ENCODE peak calls at places on chromosomes 4 and X, in nine cellular contexts. One of them, this sample, is unnamed.

GRCh38 chr4:141427726-141428296 is 207.1 kb downstream of the ZNF330 start:
- DNase-seq in endothelial cell: no peak
- DNase-seq in activated CD4-positive, alpha-beta T cell treated with anti-CD3 and anti-CD28 coated beads, Interleukin-2, amount 50 U/mL, for 24 hours: no peak
- DNase-seq in cardiac fibroblast: no peak
- DNase-seq in NCI-H2171 treated with DMSO at 0.1 percent for 48 hours: no peak
- DNase-seq in hypothalamus: no peak
- DNase-seq in occipital lobe: no peak
- DNase-seq in HTR-8/SVneo: no peak
- DNase-seq in fibroblast of lung: no peak
- DNase-seq in this sample: no peak

GRCh38 chr4:142404191-142404611 is 441.9 kb downstream of the INPP4B start:
- DNase-seq in endothelial cell: no peak
- DNase-seq in activated CD4-positive, alpha-beta T cell treated with anti-CD3 and anti-CD28 coated beads, Interleukin-2, amount 50 U/mL, for 24 hours: no peak
- DNase-seq in cardiac fibroblast: peak
- DNase-seq in NCI-H2171 treated with DMSO at 0.1 percent for 48 hours: no peak
- DNase-seq in hypothalamus: no peak
- DNase-seq in occipital lobe: no peak
- DNase-seq in HTR-8/SVneo: peak
- DNase-seq in fibroblast of lung: peak
- DNase-seq in this sample: no peak

GRCh38 chr4:14149469-14150030 is 522.0 kb upstream of the BOD1L1 start:
- DNase-seq in endothelial cell: no peak
- DNase-seq in activated CD4-positive, alpha-beta T cell treated with anti-CD3 and anti-CD28 coated beads, Interleukin-2, amount 50 U/mL, for 24 hours: no peak
- DNase-seq in cardiac fibroblast: peak
- DNase-seq in NCI-H2171 treated with DMSO at 0.1 percent for 48 hours: no peak
- DNase-seq in hypothalamus: no peak
- DNase-seq in occipital lobe: no peak
- DNase-seq in HTR-8/SVneo: no peak
- DNase-seq in fibroblast of lung: peak
- DNase-seq in this sample: no peak

GRCh38 chrX:23981711-23982110 is 45.3 kb downstream of the KLHL15 start:
- DNase-seq in endothelial cell: no peak
- DNase-seq in activated CD4-positive, alpha-beta T cell treated with anti-CD3 and anti-CD28 coated beads, Interleukin-2, amount 50 U/mL, for 24 hours: no peak
- DNase-seq in cardiac fibroblast: no peak
- DNase-seq in NCI-H2171 treated with DMSO at 0.1 percent for 48 hours: peak
- DNase-seq in hypothalamus: no peak
- DNase-seq in occipital lobe: no peak
- DNase-seq in HTR-8/SVneo: no peak
- DNase-seq in fibroblast of lung: no peak
- DNase-seq in this sample: no peak

GRCh38 chrX:78066110-78066509 is 37.9 kb upstream of the PGK1 start:
- DNase-seq in endothelial cell: no peak
- DNase-seq in activated CD4-positive, alpha-beta T cell treated with anti-CD3 and anti-CD28 coated beads, Interleukin-2, amount 50 U/mL, for 24 hours: no peak
- DNase-seq in cardiac fibroblast: peak
- DNase-seq in NCI-H2171 treated with DMSO at 0.1 percent for 48 hours: no peak
- DNase-seq in hypothalamus: no peak
- DNase-seq in occipital lobe: no peak
- DNase-seq in HTR-8/SVneo: no peak
- DNase-seq in fibroblast of lung: peak
- DNase-seq in this sample: no peak

GRCh38 chr4:99811850-99812249 is 4.8 kb upstream of the DAPP1 start:
- DNase-seq in endothelial cell: peak
- DNase-seq in activated CD4-positive, alpha-beta T cell treated with anti-CD3 and anti-CD28 coated beads, Interleukin-2, amount 50 U/mL, for 24 hours: peak
- DNase-seq in cardiac fibroblast: peak
- DNase-seq in NCI-H2171 treated with DMSO at 0.1 percent for 48 hours: no peak
- DNase-seq in hypothalamus: no peak
- DNase-seq in occipital lobe: no peak
- DNase-seq in HTR-8/SVneo: peak
- DNase-seq in fibroblast of lung: peak
- DNase-seq in this sample: peak

GRCh38 chr4:130306566-130306965 is 1210.6 kb downstream of the C4orf33 start:
- DNase-seq in endothelial cell: peak
- DNase-seq in activated CD4-positive, alpha-beta T cell treated with anti-CD3 and anti-CD28 coated beads, Interleukin-2, amount 50 U/mL, for 24 hours: no peak
- DNase-seq in cardiac fibroblast: no peak
- DNase-seq in NCI-H2171 treated with DMSO at 0.1 percent for 48 hours: no peak
- DNase-seq in hypothalamus: no peak
- DNase-seq in occipital lobe: no peak
- DNase-seq in HTR-8/SVneo: no peak
- DNase-seq in fibroblast of lung: no peak
- DNase-seq in this sample: no peak

GRCh38 chr4:158891256-158891655 is 122.4 kb downstream of the FNIP2 start:
- DNase-seq in endothelial cell: no peak
- DNase-seq in activated CD4-positive, alpha-beta T cell treated with anti-CD3 and anti-CD28 coated beads, Interleukin-2, amount 50 U/mL, for 24 hours: no peak
- DNase-seq in cardiac fibroblast: no peak
- DNase-seq in NCI-H2171 treated with DMSO at 0.1 percent for 48 hours: no peak
- DNase-seq in hypothalamus: no peak
- DNase-seq in occipital lobe: no peak
- DNase-seq in HTR-8/SVneo: no peak
- DNase-seq in fibroblast of lung: no peak
- DNase-seq in this sample: no peak

GRCh38 chr4:169774466-169775445 is 17.0 kb upstream of the HPF1 start:
- DNase-seq in endothelial cell: peak
- DNase-seq in activated CD4-positive, alpha-beta T cell treated with anti-CD3 and anti-CD28 coated beads, Interleukin-2, amount 50 U/mL, for 24 hours: no peak
- DNase-seq in cardiac fibroblast: peak
- DNase-seq in NCI-H2171 treated with DMSO at 0.1 percent for 48 hours: no peak
- DNase-seq in hypothalamus: no peak
- DNase-seq in occipital lobe: no peak
- DNase-seq in HTR-8/SVneo: no peak
- DNase-seq in fibroblast of lung: peak
- DNase-seq in this sample: no peak

GRCh38 chrX:108420481-108420880 is 17.7 kb downstream of the COL4A6 start:
- DNase-seq in endothelial cell: no peak
- DNase-seq in activated CD4-positive, alpha-beta T cell treated with anti-CD3 and anti-CD28 coated beads, Interleukin-2, amount 50 U/mL, for 24 hours: no peak
- DNase-seq in cardiac fibroblast: no peak
- DNase-seq in NCI-H2171 treated with DMSO at 0.1 percent for 48 hours: no peak
- DNase-seq in hypothalamus: no peak
- DNase-seq in occipital lobe: no peak
- DNase-seq in HTR-8/SVneo: no peak
- DNase-seq in fibroblast of lung: no peak
- DNase-seq in this sample: no peak

GRCh38 chrX:46710927-46711623 is 47.8 kb downstream of the SLC9A7 start:
- DNase-seq in endothelial cell: no peak
- DNase-seq in activated CD4-positive, alpha-beta T cell treated with anti-CD3 and anti-CD28 coated beads, Interleukin-2, amount 50 U/mL, for 24 hours: no peak
- DNase-seq in cardiac fibroblast: no peak
- DNase-seq in NCI-H2171 treated with DMSO at 0.1 percent for 48 hours: peak
- DNase-seq in hypothalamus: no peak
- DNase-seq in occipital lobe: no peak
- DNase-seq in HTR-8/SVneo: no peak
- DNase-seq in fibroblast of lung: no peak
- DNase-seq in this sample: peak

GRCh38 chr4:144647095-144647959 is 1.4 kb downstream of the HHIP start:
- DNase-seq in endothelial cell: peak
- DNase-seq in activated CD4-positive, alpha-beta T cell treated with anti-CD3 and anti-CD28 coated beads, Interleukin-2, amount 50 U/mL, for 24 hours: no peak
- DNase-seq in cardiac fibroblast: peak
- DNase-seq in NCI-H2171 treated with DMSO at 0.1 percent for 48 hours: no peak
- DNase-seq in hypothalamus: peak
- DNase-seq in occipital lobe: no peak
- DNase-seq in HTR-8/SVneo: peak
- DNase-seq in fibroblast of lung: peak
- DNase-seq in this sample: no peak

GRCh38 chr4:110075083-110075738 is 123.2 kb downstream of the ELOVL6 start:
- DNase-seq in endothelial cell: no peak
- DNase-seq in activated CD4-positive, alpha-beta T cell treated with anti-CD3 and anti-CD28 coated beads, Interleukin-2, amount 50 U/mL, for 24 hours: no peak
- DNase-seq in cardiac fibroblast: no peak
- DNase-seq in NCI-H2171 treated with DMSO at 0.1 percent for 48 hours: no peak
- DNase-seq in hypothalamus: no peak
- DNase-seq in occipital lobe: no peak
- DNase-seq in HTR-8/SVneo: no peak
- DNase-seq in fibroblast of lung: no peak
- DNase-seq in this sample: no peak

GRCh38 chrX:7586126-7586525 is 256.8 kb upstream of the VCX start:
- DNase-seq in endothelial cell: peak
- DNase-seq in activated CD4-positive, alpha-beta T cell treated with anti-CD3 and anti-CD28 coated beads, Interleukin-2, amount 50 U/mL, for 24 hours: no peak
- DNase-seq in cardiac fibroblast: peak
- DNase-seq in NCI-H2171 treated with DMSO at 0.1 percent for 48 hours: peak
- DNase-seq in hypothalamus: no peak
- DNase-seq in occipital lobe: no peak
- DNase-seq in HTR-8/SVneo: peak
- DNase-seq in fibroblast of lung: peak
- DNase-seq in this sample: peak

GRCh38 chr4:65096630-65097029 is 573.7 kb downstream of the EPHA5 start:
- DNase-seq in endothelial cell: no peak
- DNase-seq in activated CD4-positive, alpha-beta T cell treated with anti-CD3 and anti-CD28 coated beads, Interleukin-2, amount 50 U/mL, for 24 hours: no peak
- DNase-seq in cardiac fibroblast: no peak
- DNase-seq in NCI-H2171 treated with DMSO at 0.1 percent for 48 hours: no peak
- DNase-seq in hypothalamus: no peak
- DNase-seq in occipital lobe: no peak
- DNase-seq in HTR-8/SVneo: no peak
- DNase-seq in fibroblast of lung: no peak
- DNase-seq in this sample: no peak

This sample was measured in Calu3.